ENCODE peak calls at places on chromosomes 3 and 15, in five cellular contexts. S is esophagus muscularis mucosa; T is activated T-cell treated with anti-CD3 and anti-CD28 coated beads, Interleukin-2, amount 50 U/mL, for 72 hours; F is A172; O is GM06990. E is an unnamed sample.
A peak's percentile ranks its signal among the peaks of the same experiment; 100 is the strongest.

GRCh38 chr15:41568350-41569017 is 9.5 kb downstream of the TYRO3 start:
- DNase-seq in S (no peak), T (no peak), F (peak; percentile 32), O (no peak), E (no peak)

GRCh38 chr3:188177721-188178120 is 23.8 kb downstream of the LPP start:
- DNase-seq in S (no peak), T (no peak), F (no peak), O (no peak), E (no peak)

GRCh38 chr3:4043867-4044575 is 244.8 kb downstream of the LRRN1 start:
- DNase-seq in S (no peak), T (no peak), F (no peak), O (no peak), E (no peak)

GRCh38 chr3:9043063-9043462 is 79.8 kb upstream of the RAD18 start:
- DNase-seq in S (no peak), T (no peak), F (no peak), O (no peak), E (no peak)

GRCh38 chr15:77014137-77015081 is 19.5 kb downstream of the PSTPIP1 start:
- DNase-seq in S (no peak), T (peak; percentile 43), F (no peak), O (peak; percentile 61), E (no peak)

GRCh38 chr3:102125994-102126368 is 276.7 kb downstream of the NFKBIZ start:
- DNase-seq in S (no peak), T (no peak), F (no peak), O (no peak), E (no peak)

GRCh38 chr3:126130981-126131750 is 47.2 kb upstream of the SLC41A3 start:
- DNase-seq in S (peak; percentile 74), T (no peak), F (no peak), O (no peak), E (no peak)

GRCh38 chr15:89837134-89837829 is 22.6 kb upstream of the ANPEP start:
- DNase-seq in S (no peak), T (no peak), F (no peak), O (no peak), E (no peak)

GRCh38 chr3:119588112-119588511 is 8.8 kb downstream of the ADPRH start:
- DNase-seq in S (no peak), T (no peak), F (no peak), O (no peak), E (no peak)